ENCODE peak calls at places on chromosomes 2 and 18, in five cellular contexts. H is psoas muscle, B is AG04449, C is heart left ventricle, T is Peyer's patch. P is an unnamed sample.

GRCh38 chr2:233953106-233953801 is 36.1 kb downstream of the TRPM8 start:
- DNase-seq in H (no peak), B (no peak), C (no peak), T (no peak), P (no peak)

GRCh38 chr2:71629273-71629672 is 175.9 kb downstream of the DYSF start:
- DNase-seq in H (no peak), B (no peak), C (no peak), T (no peak), P (no peak)

GRCh38 chr2:106189325-106189724 is 4.8 kb downstream of the UXS1 start:
- DNase-seq in H (no peak), B (no peak), C (no peak), T (no peak), P (no peak)

GRCh38 chr2:37923308-37924055 is 1.6 kb upstream of the RMDN2 start:
- DNase-seq in H (no peak), B (no peak), C (no peak), T (no peak), P (no peak)

GRCh38 chr2:172762554-172762953 is 26.9 kb downstream of the RAPGEF4 start:
- DNase-seq in H (no peak), B (no peak), C (no peak), T (no peak), P (no peak)

GRCh38 chr2:208074610-208075356 is 49.5 kb upstream of the PLEKHM3 start:
- DNase-seq in H (no peak), B (no peak), C (no peak), T (no peak), P (no peak)

GRCh38 chr2:241309684-241310117 is 5.8 kb downstream of the HDLBP start:
- DNase-seq in H (no peak), B (no peak), C (no peak), T (peak), P (no peak)

GRCh38 chr2:32485399-32485798 is 128.6 kb downstream of the BIRC6 start:
- DNase-seq in H (no peak), B (peak), C (no peak), T (no peak), P (no peak)

GRCh38 chr2:46836295-46837111 is 79.1 kb downstream of the MCFD2 start:
- DNase-seq in H (no peak), B (no peak), C (no peak), T (peak), P (no peak)

GRCh38 chr2:160731856-160732255 is 238.2 kb upstream of the RBMS1 start:
- DNase-seq in H (no peak), B (no peak), C (no peak), T (no peak), P (no peak)

GRCh38 chr2:108384662-108385393 is 7.1 kb downstream of the SULT1C4 start:
- DNase-seq in H (no peak), B (no peak), C (no peak), T (no peak), P (no peak)

GRCh38 chr2:239457586-239458445 is 57.0 kb upstream of the HDAC4 start:
- DNase-seq in H (no peak), B (no peak), C (no peak), T (peak), P (peak)

GRCh38 chr2:203673933-203674332 is 32.5 kb upstream of the CD28 start:
- DNase-seq in H (no peak), B (no peak), C (no peak), T (no peak), P (no peak)

GRCh38 chr2:176091329-176092258 is 927 bp upstream of the HOXD13 start:
- DNase-seq in H (no peak), B (no peak), C (no peak), T (no peak), P (no peak)

GRCh38 chr2:75431276-75431675 is 129.5 kb downstream of the EVA1A start:
- DNase-seq in H (no peak), B (no peak), C (no peak), T (no peak), P (no peak)

GRCh38 chr18:59141294-59142068 is 1.8 kb downstream of the SEC11C start:
- DNase-seq in H (no peak), B (no peak), C (no peak), T (no peak), P (no peak)

GRCh38 chr18:36212978-36213303 is 25.6 kb downstream of the MOCOS start:
- DNase-seq in H (no peak), B (no peak), C (no peak), T (no peak), P (no peak)

GRCh38 chr2:208128136-208128535 is 1.5 kb downstream of the CRYGC start:
- DNase-seq in H (no peak), B (no peak), C (no peak), T (no peak), P (no peak)

GRCh38 chr2:45793998-45794720 is 142.7 kb downstream of the PRKCE start:
- DNase-seq in H (no peak), B (no peak), C (no peak), T (peak), P (no peak)

GRCh38 chr2:23532311-23533013 is 147.5 kb downstream of the KLHL29 start:
- DNase-seq in H (no peak), B (no peak), C (no peak), T (no peak), P (no peak)

GRCh38 chr2:36362291-36362690 is 6.7 kb downstream of the CRIM1 start:
- DNase-seq in H (no peak), B (no peak), C (no peak), T (no peak), P (no peak)

GRCh38 chr2:45778720-45779171 is 127.3 kb downstream of the PRKCE start:
- DNase-seq in H (peak), B (no peak), C (peak), T (peak), P (no peak)

GRCh38 chr2:197615033-197615652 is 60.2 kb downstream of the RFTN2 start:
- DNase-seq in H (no peak), B (no peak), C (no peak), T (no peak), P (no peak)

GRCh38 chr18:65852273-65852672 is 101.5 kb downstream of the CDH7 start:
- DNase-seq in H (no peak), B (no peak), C (no peak), T (no peak), P (no peak)

GRCh38 chr2:72300147-72300684 is 152.6 kb upstream of the CYP26B1 start:
- DNase-seq in H (no peak), B (no peak), C (no peak), T (no peak), P (no peak)

GRCh38 chr2:160715428-160715827 is 221.8 kb upstream of the RBMS1 start:
- DNase-seq in H (no peak), B (no peak), C (no peak), T (no peak), P (no peak)

GRCh38 chr2:189124175-189124574 is 55.4 kb downstream of the COL5A2 start:
- DNase-seq in H (no peak), B (no peak), C (no peak), T (no peak), P (no peak)

GRCh38 chr18:71682591-71682990 is 861.6 kb downstream of the CBLN2 start:
- DNase-seq in H (no peak), B (no peak), C (no peak), T (no peak), P (no peak)

GRCh38 chr18:25019086-25019860 is 332.7 kb downstream of the ZNF521 start:
- DNase-seq in H (no peak), B (no peak), C (no peak), T (no peak), P (no peak)

GRCh38 chr2:240141736-240142135 is 1.3 kb upstream of the OTOS start:
- DNase-seq in H (no peak), B (no peak), C (no peak), T (peak), P (no peak)

GRCh38 chr2:43818761-43819160 is 19.9 kb downstream of the ABCG5 start:
- DNase-seq in H (peak), B (no peak), C (no peak), T (peak), P (no peak)

GRCh38 chr2:237647176-237648015 is 20.0 kb downstream of the LRRFIP1 start:
- DNase-seq in H (no peak), B (no peak), C (peak), T (peak), P (no peak)

GRCh38 chr2:144516417-144516980 is 3.4 kb downstream of the ZEB2 start:
- DNase-seq in H (peak), B (no peak), C (no peak), T (no peak), P (no peak)

GRCh38 chr2:191610749-191611148 is 67.2 kb upstream of the NABP1 start:
- DNase-seq in H (no peak), B (no peak), C (no peak), T (no peak), P (no peak)

GRCh38 chr18:51621103-51621969 is 423.9 kb upstream of the MEX3C start:
- DNase-seq in H (no peak), B (no peak), C (peak), T (peak), P (no peak)

GRCh38 chr18:23526516-23527063 is 23.3 kb downstream of the RMC1 start:
- DNase-seq in H (no peak), B (no peak), C (no peak), T (no peak), P (no peak)

GRCh38 chr2:9003616-9004337 is at the start of gene MBOAT2:
- DNase-seq in H (peak), B (no peak), C (peak), T (peak), P (peak)

GRCh38 chr2:43759195-43759594 is 14.6 kb upstream of the DYNC2LI1 start:
- DNase-seq in H (no peak), B (peak), C (no peak), T (no peak), P (no peak)

DNA sequence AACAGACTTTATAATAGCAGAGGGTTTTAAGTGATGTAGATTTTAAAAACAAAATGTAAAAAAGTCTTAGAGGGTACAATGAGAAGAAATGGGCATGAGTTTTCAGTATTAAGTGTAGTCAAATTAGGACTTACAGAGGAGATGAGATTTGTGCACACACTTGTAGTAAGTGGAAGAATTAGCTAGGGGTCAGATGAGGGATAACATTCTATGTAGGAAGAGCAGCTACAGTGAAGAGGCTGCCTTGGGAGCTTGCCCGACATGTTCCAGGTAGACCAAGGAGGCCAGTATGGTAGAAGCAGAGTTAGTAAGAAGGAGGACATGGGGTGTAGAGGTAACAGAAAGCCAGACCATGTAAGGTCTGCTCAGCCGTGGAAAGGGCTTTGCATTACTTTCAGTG is 189.2 kb upstream of the DSEL start:
- DNase-seq in H (no peak), B (no peak), C (no peak), T (no peak), P (no peak)
- TF ChIP-seq CTCF in H (no peak), B (no peak), C (no peak), T (no peak), P (no peak)

GRCh38 chr2:64607381-64607780 is 46.3 kb downstream of the SERTAD2 start:
- DNase-seq in H (no peak), B (no peak), C (no peak), T (no peak), P (no peak)

GRCh38 chr2:64605991-64606494 is 47.7 kb downstream of the SERTAD2 start:
- DNase-seq in H (no peak), B (no peak), C (no peak), T (no peak), P (no peak)

GRCh38 chr2:64604929-64605550 is 48.7 kb downstream of the SERTAD2 start:
- DNase-seq in H (no peak), B (peak), C (no peak), T (peak), P (peak)

GRCh38 chr2:64608867-64609228 is 44.9 kb downstream of the SERTAD2 start:
- DNase-seq in H (no peak), B (no peak), C (no peak), T (peak), P (peak)

GRCh38 chr2:64606495-64607363 is 47.0 kb downstream of the SERTAD2 start:
- DNase-seq in H (peak), B (no peak), C (peak), T (peak), P (peak)
- H3K4me3 ChIP-seq in H (peak), B (no peak), C (peak), T (no peak), P (peak)

GRCh38 chr2:288743-289361 is 961 bp upstream of the ALKAL2 start:
- DNase-seq in H (no peak), B (no peak), C (no peak), T (no peak), P (no peak)

GRCh38 chr2:288002-288742 is at the start of gene ALKAL2:
- DNase-seq in H (peak), B (no peak), C (no peak), T (no peak), P (no peak)

GRCh38 chr2:289362-290089 is 1.6 kb upstream of the ALKAL2 start:
- DNase-seq in H (no peak), B (no peak), C (no peak), T (no peak), P (no peak)

GRCh38 chr2:287471-287885 is 413 bp downstream of the ALKAL2 start:
- DNase-seq in H (peak), B (no peak), C (no peak), T (no peak), P (no peak)

DNA sequence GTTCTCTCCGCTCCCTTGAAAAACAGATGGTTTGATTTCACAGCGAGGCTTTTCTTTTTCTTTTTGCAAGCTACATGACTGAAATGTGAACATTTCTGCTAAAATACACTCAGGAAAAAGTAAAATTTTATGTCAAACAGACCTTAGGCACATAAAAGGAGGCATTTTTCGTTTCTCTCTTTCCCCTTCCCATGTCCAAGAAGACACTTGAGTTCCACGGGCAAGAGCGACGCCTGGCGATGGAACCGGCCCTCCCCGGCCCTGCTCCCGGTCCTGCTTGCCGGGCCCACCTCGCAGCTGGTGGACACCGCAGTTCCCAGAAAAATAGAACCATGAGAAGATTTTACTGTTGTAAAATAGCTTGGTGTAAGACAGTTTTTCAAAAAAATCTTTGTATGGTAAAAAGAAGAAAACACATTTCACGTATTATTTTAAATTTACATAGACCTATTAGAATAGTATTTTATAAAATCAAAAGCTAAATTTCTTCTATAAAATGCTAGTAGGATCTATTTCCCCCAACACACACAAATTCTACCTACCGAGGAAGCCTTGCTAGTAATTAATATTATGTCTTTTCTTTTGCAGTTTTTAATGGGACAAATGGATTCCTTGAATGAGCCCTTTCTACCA is 2.3 kb upstream of the ALKAL2 start:
- DNase-seq in H (peak), B (peak), C (peak), T (peak), P (peak)
- TF ChIP-seq CTCF in H (peak), B (peak), C (peak), T (peak), P (peak)

GRCh38 chr18:58054041-58054733 is 10.2 kb downstream of the NEDD4L start:
- DNase-seq in H (no peak), B (no peak), C (no peak), T (no peak), P (no peak)
- H3K4me3 ChIP-seq in H (no peak), B (no peak), C (no peak), T (no peak), P (no peak)

GRCh38 chr2:136051001-136051724 is 65.7 kb upstream of the DARS1 start:
- DNase-seq in H (no peak), B (no peak), C (no peak), T (peak), P (no peak)

GRCh38 chr2:136049991-136050573 is 64.7 kb upstream of the DARS1 start:
- DNase-seq in H (no peak), B (no peak), C (no peak), T (no peak), P (no peak)

GRCh38 chr2:136048886-136049832 is 63.7 kb upstream of the DARS1 start:
- DNase-seq in H (no peak), B (no peak), C (no peak), T (no peak), P (no peak)

DNA sequence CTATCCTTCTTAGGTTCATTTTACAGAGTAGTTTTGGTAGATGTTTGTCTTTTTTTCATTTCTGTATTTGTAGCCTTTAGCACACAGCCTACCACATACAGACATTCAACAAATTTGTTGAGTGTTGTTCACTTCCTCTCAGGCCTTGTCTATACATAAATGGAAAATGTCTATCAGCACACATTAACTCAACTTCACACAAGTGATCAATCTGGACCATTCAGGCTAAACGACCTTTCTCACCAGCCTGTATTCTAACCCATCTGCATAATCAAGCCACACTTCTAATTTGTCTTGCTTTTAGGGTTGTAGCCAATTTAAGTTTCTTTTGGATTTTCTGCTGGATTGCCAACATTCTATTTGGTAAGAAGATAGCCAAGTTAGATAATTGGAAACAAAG is 59.9 kb upstream of the DARS1 start:
- DNase-seq in H (no peak), B (no peak), C (no peak), T (no peak), P (no peak)
- TF ChIP-seq CTCF in H (no peak), B (no peak), C (no peak), T (no peak), P (no peak)

GRCh38 chr18:9365406-9365805 is 30.8 kb downstream of the TWSG1 start:
- DNase-seq in H (no peak), B (no peak), C (no peak), T (no peak), P (no peak)

GRCh38 chr18:9366126-9366714 is 31.6 kb downstream of the TWSG1 start:
- DNase-seq in H (no peak), B (no peak), C (no peak), T (peak), P (no peak)

GRCh38 chr18:9364242-9364641 is 29.7 kb downstream of the TWSG1 start:
- DNase-seq in H (no peak), B (no peak), C (no peak), T (no peak), P (no peak)

GRCh38 chr18:9361191-9361590 is 26.6 kb downstream of the TWSG1 start:
- DNase-seq in H (no peak), B (no peak), C (no peak), T (no peak), P (no peak)

DNA sequence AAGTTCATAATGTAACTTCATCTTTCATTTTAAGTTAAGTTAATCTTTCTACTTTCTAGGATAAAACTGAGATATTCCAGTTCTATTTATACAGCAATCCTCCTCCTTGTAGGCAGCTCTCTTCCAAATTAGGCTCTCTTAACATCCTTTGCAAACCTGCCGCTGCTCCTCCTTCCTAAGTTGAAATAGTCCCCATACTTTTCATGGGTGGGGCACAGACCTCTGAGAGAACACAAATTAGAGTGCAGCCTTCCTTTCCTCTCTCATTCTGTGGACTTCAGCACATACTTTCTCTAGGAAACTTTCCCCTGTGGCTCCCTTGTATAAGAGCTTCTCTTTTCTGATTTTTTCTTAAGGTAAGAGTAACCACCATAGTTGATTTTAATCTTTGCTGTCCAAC is 28.3 kb downstream of the TWSG1 start:
- DNase-seq in H (no peak), B (no peak), C (no peak), T (no peak), P (no peak)
- H3K4me3 ChIP-seq in H (no peak), B (no peak), C (no peak), T (no peak), P (no peak)